ENCODE peak calls at places on chromosomes 3 and 15, in ten cellular contexts. J, G, N, B, P, F, X, Y, S and Z are unnamed samples.

GRCh38 chr3:192273001-192273400 is 454.3 kb downstream of the FGF12 start:
- DNase-seq in F (no peak), P (no peak), Y (no peak), B (no peak), G (no peak), X (no peak), J (no peak), N (no peak), S (no peak), Z (no peak)

GRCh38 chr3:22959593-22959992 is 243.5 kb upstream of the UBE2E2 start:
- DNase-seq in J (no peak), Y (no peak), B (peak), F (no peak), X (no peak), P (no peak), S (no peak), G (no peak), N (no peak), Z (no peak)

GRCh38 chr3:191343115-191343514 is 12.8 kb upstream of the UTS2B start:
- DNase-seq in S (no peak), X (no peak), F (no peak), B (no peak), G (no peak), N (no peak), P (no peak), J (no peak), Y (no peak), Z (no peak)

GRCh38 chr3:127056976-127057375 is 74.1 kb downstream of the PLXNA1 start:
- DNase-seq in B (no peak), Y (no peak), X (no peak), J (no peak), G (no peak), F (no peak), N (no peak), P (no peak), S (no peak), Z (no peak)

GRCh38 chr3:118912188-118912587 is 122.5 kb downstream of the IGSF11 start:
- DNase-seq in X (no peak), G (no peak), F (no peak), B (no peak), J (no peak), P (no peak), S (no peak), Y (no peak), N (no peak), Z (no peak)

GRCh38 chr3:151819910-151820309 is 6.0 kb downstream of the AADAC start:
- DNase-seq in S (no peak), Y (no peak), F (no peak), J (no peak), G (no peak), X (no peak), P (no peak), B (no peak), N (no peak), Z (no peak)

GRCh38 chr3:55491296-55491816 is 4.2 kb upstream of the WNT5A start:
- DNase-seq in P (no peak), G (no peak), F (no peak), S (no peak), X (no peak), N (no peak), B (no peak), Y (peak), J (no peak), Z (peak)

GRCh38 chr3:148902173-148902791 is 37.2 kb downstream of the CPA3 start:
- DNase-seq in B (no peak), Y (peak), S (no peak), N (no peak), J (no peak), P (no peak), F (no peak), X (no peak), G (no peak), Z (peak)

GRCh38 chr3:127426444-127427168 is 138.8 kb upstream of the PRR20G start:
- DNase-seq in P (no peak), G (no peak), B (no peak), S (no peak), Y (no peak), J (peak), X (no peak), N (peak), F (no peak), Z (no peak)

GRCh38 chr15:78149805-78150751 is 916 bp downstream of the IDH3A start:
- DNase-seq in F (no peak), J (peak), P (peak), N (no peak), Y (peak), B (no peak), S (peak), X (no peak), G (no peak), Z (peak)

GRCh38 chr15:47384316-47384715 is 333.0 kb upstream of the SEMA6D start:
- DNase-seq in J (no peak), G (peak), B (no peak), P (peak), N (no peak), Y (peak), S (no peak), X (peak), F (no peak), Z (peak)

GRCh38 chr3:49470714-49471420 is 800 bp downstream of the DAG1 start:
- DNase-seq in G (no peak), P (no peak), J (peak), N (no peak), S (no peak), B (no peak), X (no peak), F (no peak), Y (peak), Z (no peak)

GRCh38 chr15:68983821-68984517 is 30.5 kb upstream of the NOX5 start:
- DNase-seq in F (no peak), J (no peak), G (no peak), S (no peak), P (no peak), N (no peak), B (no peak), Y (no peak), X (no peak), Z (peak)

GRCh38 chr3:165505657-165506056 is 309.5 kb upstream of the SLITRK3 start:
- DNase-seq in X (no peak), N (no peak), Y (no peak), F (no peak), P (no peak), B (no peak), J (no peak), G (no peak), S (no peak), Z (no peak)

GRCh38 chr3:150299221-150299620 is 108.9 kb upstream of the TSC22D2 start:
- DNase-seq in S (no peak), B (no peak), J (no peak), N (no peak), F (no peak), Y (no peak), G (no peak), X (peak), P (no peak), Z (no peak)

GRCh38 chr15:31279221-31280036 is 47.2 kb upstream of the KLF13 start:
- DNase-seq in B (no peak), X (no peak), F (no peak), J (no peak), P (no peak), G (peak), S (peak), N (no peak), Y (no peak), Z (no peak)

GRCh38 chr3:127105996-127106855 is 86.7 kb upstream of the PRR23E start:
- DNase-seq in F (no peak), B (no peak), G (no peak), Y (no peak), N (no peak), X (no peak), P (no peak), S (peak), J (no peak), Z (no peak)

GRCh38 chr15:98787190-98787589 is 138.9 kb downstream of the IGF1R start:
- DNase-seq in N (no peak), G (no peak), B (no peak), Y (no peak), X (no peak), J (no peak), F (no peak), P (no peak), S (no peak), Z (no peak)

GRCh38 chr3:155307183-155307582 is 13.7 kb upstream of the STRIT1 start:
- DNase-seq in G (no peak), F (no peak), S (no peak), B (no peak), Y (no peak), P (no peak), J (no peak), N (no peak), X (no peak), Z (no peak)

GRCh38 chr3:192042116-192042515 is 581.2 kb downstream of the PYDC2 start:
- DNase-seq in S (no peak), F (no peak), P (no peak), X (no peak), Y (no peak), J (no peak), B (peak), N (no peak), G (no peak), Z (no peak)

GRCh38 chr3:43627360-43627759 is 5.5 kb upstream of the ANO10 start:
- DNase-seq in J (no peak), B (no peak), F (no peak), X (no peak), Y (no peak), S (no peak), N (no peak), G (no peak), P (no peak), Z (no peak)